ENCODE peak calls at places on chromosomes 4 and X, in five cellular contexts. One of them, this sample, is unnamed.

GRCh38 chrX:17836830-17837229 is 24.3 kb downstream of the RAI2 start:
- DNase-seq in HepG2: no peak
- DNase-seq in IMR-90: no peak
- DNase-seq in GM12878: no peak
- DNase-seq in K562: no peak
- DNase-seq in this sample: no peak

GRCh38 chrX:45009371-45010000 is 136.5 kb downstream of the KDM6A start:
- DNase-seq in HepG2: no peak
- DNase-seq in IMR-90: peak; percentile 66
- DNase-seq in GM12878: no peak
- DNase-seq in K562: no peak
- DNase-seq in this sample: no peak

GRCh38 chrX:40237745-40238178 is 140.0 kb upstream of the BCOR start:
- DNase-seq in HepG2: no peak
- DNase-seq in IMR-90: no peak
- DNase-seq in GM12878: no peak
- DNase-seq in K562: no peak
- DNase-seq in this sample: no peak

GRCh38 chr4:152247271-152247975 is 288.5 kb downstream of the FBXW7 start:
- DNase-seq in HepG2: no peak
- DNase-seq in IMR-90: no peak
- DNase-seq in GM12878: no peak
- DNase-seq in K562: no peak
- DNase-seq in this sample: no peak

GRCh38 chrX:68462653-68463052 is 29.4 kb upstream of the OPHN1 start:
- DNase-seq in HepG2: no peak
- DNase-seq in IMR-90: peak; percentile 47
- DNase-seq in GM12878: no peak
- DNase-seq in K562: peak; percentile 8
- DNase-seq in this sample: peak; percentile 7

GRCh38 chrX:154027003-154027402 is 7.3 kb upstream of the IRAK1 start:
- DNase-seq in HepG2: no peak
- DNase-seq in IMR-90: no peak
- DNase-seq in GM12878: no peak
- DNase-seq in K562: no peak
- DNase-seq in this sample: no peak

GRCh38 chrX:16096131-16096530 is 27.2 kb upstream of the GRPR start:
- DNase-seq in HepG2: no peak
- DNase-seq in IMR-90: no peak
- DNase-seq in GM12878: no peak
- DNase-seq in K562: no peak
- DNase-seq in this sample: no peak

GRCh38 chr4:54902261-54902660 is 223.1 kb downstream of the KDR start:
- DNase-seq in HepG2: no peak
- DNase-seq in IMR-90: peak; percentile 43
- DNase-seq in GM12878: no peak
- DNase-seq in K562: no peak
- DNase-seq in this sample: no peak

GRCh38 chr4:81631958-81632439 is 160.3 kb upstream of the RASGEF1B start:
- DNase-seq in HepG2: peak; percentile 49
- DNase-seq in IMR-90: peak; percentile 43
- DNase-seq in GM12878: no peak
- DNase-seq in K562: peak; percentile 9
- DNase-seq in this sample: no peak

GRCh38 chr4:26267087-26267486 is 53.7 kb upstream of the RBPJ start:
- DNase-seq in HepG2: no peak
- DNase-seq in IMR-90: peak; percentile 53
- DNase-seq in GM12878: no peak
- DNase-seq in K562: no peak
- DNase-seq in this sample: no peak

GRCh38 chrX:152646961-152647360 is 9.3 kb downstream of the GABRQ start:
- DNase-seq in HepG2: no peak
- DNase-seq in IMR-90: no peak
- DNase-seq in GM12878: no peak
- DNase-seq in K562: no peak
- DNase-seq in this sample: no peak

GRCh38 chr4:11615601-11616000 is 186.9 kb upstream of the HS3ST1 start:
- DNase-seq in HepG2: no peak
- DNase-seq in IMR-90: no peak
- DNase-seq in GM12878: no peak
- DNase-seq in K562: no peak
- DNase-seq in this sample: no peak

GRCh38 chrX:67614006-67614405 is 70.2 kb downstream of the AR start:
- DNase-seq in HepG2: no peak
- DNase-seq in IMR-90: no peak
- DNase-seq in GM12878: no peak
- DNase-seq in K562: no peak
- DNase-seq in this sample: no peak

GRCh38 chr4:177339794-177340374 is 30.2 kb downstream of the NEIL3 start:
- DNase-seq in HepG2: peak; percentile 29
- DNase-seq in IMR-90: peak; percentile 51
- DNase-seq in GM12878: peak; percentile 4
- DNase-seq in K562: peak; percentile 10
- DNase-seq in this sample: peak; percentile 4

GRCh38 chr4:77155631-77156345 is 1.2 kb upstream of the CCNG2 start:
- DNase-seq in HepG2: no peak
- DNase-seq in IMR-90: no peak
- DNase-seq in GM12878: no peak
- DNase-seq in K562: no peak
- DNase-seq in this sample: no peak

GRCh38 chr4:145055533-145056257 is 42.3 kb downstream of the ANAPC10 start:
- DNase-seq in HepG2: no peak
- DNase-seq in IMR-90: no peak
- DNase-seq in GM12878: no peak
- DNase-seq in K562: no peak
- DNase-seq in this sample: no peak

GRCh38 chr4:183256343-183256742 is 63.7 kb downstream of the CLDN22 start:
- DNase-seq in HepG2: no peak
- DNase-seq in IMR-90: no peak
- DNase-seq in GM12878: no peak
- DNase-seq in K562: no peak
- DNase-seq in this sample: no peak

GRCh38 chrX:72685810-72686465 is 28.2 kb downstream of the PHKA1 start:
- DNase-seq in HepG2: no peak
- DNase-seq in IMR-90: peak; percentile 37
- DNase-seq in GM12878: no peak
- DNase-seq in K562: no peak
- DNase-seq in this sample: peak; percentile 81

GRCh38 chr4:146585761-146586333 is 52.8 kb upstream of the POU4F2 start:
- DNase-seq in HepG2: no peak
- DNase-seq in IMR-90: peak; percentile 46
- DNase-seq in GM12878: no peak
- DNase-seq in K562: no peak
- DNase-seq in this sample: no peak

GRCh38 chrX:115023811-115024210 is 6.4 kb upstream of the IL13RA2 start:
- DNase-seq in HepG2: no peak
- DNase-seq in IMR-90: no peak
- DNase-seq in GM12878: no peak
- DNase-seq in K562: no peak
- DNase-seq in this sample: no peak

GRCh38 chr4:48490012-48490679 is at the start of gene ZAR1:
- DNase-seq in HepG2: no peak
- DNase-seq in IMR-90: no peak
- DNase-seq in GM12878: no peak
- DNase-seq in K562: no peak
- DNase-seq in this sample: no peak

GRCh38 chr4:175071123-175071522 is 153.0 kb downstream of the ADAM29 start:
- DNase-seq in HepG2: no peak
- DNase-seq in IMR-90: no peak
- DNase-seq in GM12878: no peak
- DNase-seq in K562: no peak
- DNase-seq in this sample: no peak

GRCh38 chr4:152862608-152863007 is 73.5 kb upstream of the FHDC1 start:
- DNase-seq in HepG2: no peak
- DNase-seq in IMR-90: no peak
- DNase-seq in GM12878: no peak
- DNase-seq in K562: no peak
- DNase-seq in this sample: no peak

GRCh38 chr4:99117876-99118693 is 26.0 kb downstream of the ADH4 start:
- DNase-seq in HepG2: peak; percentile 7
- DNase-seq in IMR-90: peak; percentile 35
- DNase-seq in GM12878: no peak
- DNase-seq in K562: no peak
- DNase-seq in this sample: no peak

GRCh38 chr4:82519776-82520175 is 42.0 kb downstream of the TMEM150C start:
- DNase-seq in HepG2: no peak
- DNase-seq in IMR-90: peak; percentile 11
- DNase-seq in GM12878: no peak
- DNase-seq in K562: no peak
- DNase-seq in this sample: no peak

GRCh38 chrX:53440631-53441517 is 6.7 kb upstream of the HSD17B10 start:
- DNase-seq in HepG2: peak; percentile 20
- DNase-seq in IMR-90: peak; percentile 34
- DNase-seq in GM12878: no peak
- DNase-seq in K562: no peak
- DNase-seq in this sample: no peak

GRCh38 chr4:38387348-38387747 is 276.7 kb upstream of the KLF3 start:
- DNase-seq in HepG2: peak; percentile 50
- DNase-seq in IMR-90: peak; percentile 6
- DNase-seq in GM12878: no peak
- DNase-seq in K562: no peak
- DNase-seq in this sample: no peak

GRCh38 chrX:37672563-37672962 is 13.0 kb upstream of the XK start:
- DNase-seq in HepG2: no peak
- DNase-seq in IMR-90: no peak
- DNase-seq in GM12878: no peak
- DNase-seq in K562: no peak
- DNase-seq in this sample: no peak

GRCh38 chrX:118698516-118699247 is 28.7 kb upstream of the IL13RA1 start:
- DNase-seq in HepG2: no peak
- DNase-seq in IMR-90: peak; percentile 36
- DNase-seq in GM12878: no peak
- DNase-seq in K562: no peak
- DNase-seq in this sample: no peak

GRCh38 chr4:57442834-57443291 is 332.7 kb upstream of the IGFBP7 start:
- DNase-seq in HepG2: peak; percentile 26
- DNase-seq in IMR-90: peak; percentile 13
- DNase-seq in GM12878: no peak
- DNase-seq in K562: peak; percentile 17
- DNase-seq in this sample: no peak

GRCh38 chr4:128827280-128827679 is 17.8 kb downstream of the JADE1 start:
- DNase-seq in HepG2: no peak
- DNase-seq in IMR-90: no peak
- DNase-seq in GM12878: no peak
- DNase-seq in K562: no peak
- DNase-seq in this sample: no peak

GRCh38 chrX:20274121-20274520 is 7.4 kb upstream of the RPS6KA3 start:
- DNase-seq in HepG2: no peak
- DNase-seq in IMR-90: no peak
- DNase-seq in GM12878: no peak
- DNase-seq in K562: no peak
- DNase-seq in this sample: no peak

GRCh38 chr4:170610464-170610863 is 520.7 kb upstream of the AADAT start:
- DNase-seq in HepG2: no peak
- DNase-seq in IMR-90: no peak
- DNase-seq in GM12878: no peak
- DNase-seq in K562: no peak
- DNase-seq in this sample: no peak

GRCh38 chr4:76804060-76804459 is 93.9 kb downstream of the SOWAHB start:
- DNase-seq in HepG2: no peak
- DNase-seq in IMR-90: no peak
- DNase-seq in GM12878: no peak
- DNase-seq in K562: no peak
- DNase-seq in this sample: no peak

DNA sequence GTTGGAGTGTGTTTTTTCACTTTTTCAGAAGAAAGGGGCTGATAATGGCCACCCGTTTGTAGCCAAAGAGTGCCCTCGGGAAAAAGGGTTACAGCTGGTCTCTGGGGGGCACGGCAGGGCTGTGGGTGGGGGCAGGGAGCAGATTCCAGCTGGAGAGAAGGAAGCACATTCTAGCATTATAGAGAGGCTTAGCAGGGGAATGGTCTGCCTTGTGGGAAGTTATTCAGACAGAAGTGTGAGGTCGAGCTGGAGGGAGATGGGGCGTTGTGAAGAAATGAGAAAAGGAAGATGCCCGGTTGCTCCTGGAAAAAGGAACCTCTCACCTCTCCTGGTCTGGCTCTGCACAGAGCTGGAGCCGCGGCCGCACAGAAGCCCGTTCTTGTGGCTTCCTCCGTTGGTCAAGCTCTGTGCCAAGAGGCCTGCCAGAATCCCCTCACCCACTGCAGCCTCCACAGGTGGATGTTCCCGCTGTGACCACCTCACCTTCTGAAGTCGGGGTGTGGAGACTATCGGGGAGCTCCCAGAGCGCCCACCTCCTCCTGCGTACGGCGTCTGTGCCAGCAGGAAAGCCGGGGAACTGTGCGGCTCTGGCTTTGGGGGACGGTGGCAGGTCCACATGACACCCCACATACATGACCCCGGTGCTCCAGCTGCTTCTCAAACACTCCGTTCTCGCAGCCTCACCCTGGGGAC is 52.4 kb upstream of the HGFAC start:
- DNase-seq in HepG2: no peak
- DNase-seq in IMR-90: no peak
- DNase-seq in GM12878: no peak
- DNase-seq in K562: no peak
- DNase-seq in this sample: no peak
- TF ChIP-seq CEBPB in HepG2: no peak
- TF ChIP-seq CEBPB in IMR-90: no peak
- TF ChIP-seq CEBPB in GM12878: no peak
- TF ChIP-seq CEBPB in K562: no peak
- TF ChIP-seq CEBPB in this sample: no peak

GRCh38 chrX:120306640-120307039 is 4.6 kb downstream of the TMEM255A start:
- DNase-seq in HepG2: no peak
- DNase-seq in IMR-90: no peak
- DNase-seq in GM12878: no peak
- DNase-seq in K562: no peak
- DNase-seq in this sample: no peak
- H2AFZ ChIP-seq in HepG2: no peak overlapping the region
- H2AFZ ChIP-seq in IMR-90: no peak overlapping the region
- H2AFZ ChIP-seq in GM12878: no peak overlapping the region
- H2AFZ ChIP-seq in K562: peak overlapping the region; percentile 69
- H2AFZ ChIP-seq in this sample: no peak overlapping the region

GRCh38 chrX:119758682-119759332 is 419 bp downstream of the SOWAHD start:
- DNase-seq in HepG2: no peak
- DNase-seq in IMR-90: no peak
- DNase-seq in GM12878: no peak
- DNase-seq in K562: peak; percentile 50
- DNase-seq in this sample: no peak

GRCh38 chrX:119760026-119760902 is 1.9 kb downstream of the SOWAHD start:
- DNase-seq in HepG2: no peak
- DNase-seq in IMR-90: no peak
- DNase-seq in GM12878: no peak
- DNase-seq in K562: no peak
- DNase-seq in this sample: no peak

GRCh38 chrX:119757979-119758681 is at the start of gene SOWAHD:
- DNase-seq in HepG2: peak; percentile 50
- DNase-seq in IMR-90: no peak
- DNase-seq in GM12878: no peak
- DNase-seq in K562: peak; percentile 60
- DNase-seq in this sample: no peak

GRCh38 chrX:119757646-119757978 is 776 bp upstream of the SOWAHD start:
- DNase-seq in HepG2: no peak
- DNase-seq in IMR-90: no peak
- DNase-seq in GM12878: no peak
- DNase-seq in K562: no peak
- DNase-seq in this sample: no peak

GRCh38 chrX:119759333-119759766 is 962 bp downstream of the SOWAHD start:
- DNase-seq in HepG2: no peak
- DNase-seq in IMR-90: no peak
- DNase-seq in GM12878: no peak
- DNase-seq in K562: no peak
- DNase-seq in this sample: no peak
- H3K27ac ChIP-seq in HepG2: no peak overlapping the region
- H3K27ac ChIP-seq in IMR-90: no peak overlapping the region
- H3K27ac ChIP-seq in GM12878: peak overlapping the region; percentile 46
- H3K27ac ChIP-seq in K562: no peak overlapping the region
- H3K27ac ChIP-seq in this sample: no peak overlapping the region

GRCh38 chr4:6241062-6241845 is 28.4 kb upstream of the WFS1 start:
- DNase-seq in HepG2: no peak
- DNase-seq in IMR-90: no peak
- DNase-seq in GM12878: no peak
- DNase-seq in K562: no peak
- DNase-seq in this sample: no peak
- TF ChIP-seq CEBPB in HepG2: no peak
- TF ChIP-seq CEBPB in IMR-90: no peak
- TF ChIP-seq CEBPB in GM12878: no peak
- TF ChIP-seq CEBPB in K562: no peak
- TF ChIP-seq CEBPB in this sample: no peak

This sample was measured in HCT116.